ENCODE peak calls at places on chromosomes 7 and 10, in five cellular contexts. One of them, this sample, is unnamed.

GRCh38 chr10:98006266-98006665 is 24.2 kb downstream of the CRTAC1 start:
- DNase-seq in left ventricle myocardium superior: no peak
- DNase-seq in GM04504: no peak
- DNase-seq in mesenteric fat pad: no peak
- DNase-seq in HEK293T: no peak
- DNase-seq in this sample: no peak

GRCh38 chr7:93147358-93147757 is 827 bp downstream of the SAMD9L start:
- DNase-seq in HEK293T: no peak
- DNase-seq in mesenteric fat pad: no peak
- DNase-seq in GM04504: no peak
- DNase-seq in left ventricle myocardium superior: peak
- DNase-seq in this sample: peak

GRCh38 chr7:16764942-16765341 is 11.4 kb downstream of the TSPAN13 start:
- DNase-seq in GM04504: no peak
- DNase-seq in mesenteric fat pad: no peak
- DNase-seq in HEK293T: no peak
- DNase-seq in left ventricle myocardium superior: no peak
- DNase-seq in this sample: no peak

GRCh38 chr10:28717659-28718201 is 40.4 kb downstream of the BAMBI start:
- DNase-seq in GM04504: no peak
- DNase-seq in HEK293T: no peak
- DNase-seq in left ventricle myocardium superior: no peak
- DNase-seq in mesenteric fat pad: no peak
- DNase-seq in this sample: no peak

GRCh38 chr10:75399461-75400162 is 2.0 kb downstream of the ZNF503 start:
- DNase-seq in mesenteric fat pad: peak
- DNase-seq in HEK293T: no peak
- DNase-seq in GM04504: peak
- DNase-seq in left ventricle myocardium superior: peak
- DNase-seq in this sample: peak

GRCh38 chr10:14092749-14093148 is 238.0 kb downstream of the FRMD4A start:
- DNase-seq in HEK293T: no peak
- DNase-seq in mesenteric fat pad: no peak
- DNase-seq in left ventricle myocardium superior: no peak
- DNase-seq in GM04504: no peak
- DNase-seq in this sample: no peak

GRCh38 chr7:20365486-20365885 is 34.8 kb downstream of the ITGB8 start:
- DNase-seq in left ventricle myocardium superior: no peak
- DNase-seq in mesenteric fat pad: no peak
- DNase-seq in GM04504: no peak
- DNase-seq in HEK293T: no peak
- DNase-seq in this sample: no peak

GRCh38 chr7:2708547-2709310 is 20.7 kb downstream of the AMZ1 start:
- DNase-seq in GM04504: no peak
- DNase-seq in mesenteric fat pad: no peak
- DNase-seq in left ventricle myocardium superior: no peak
- DNase-seq in HEK293T: no peak
- DNase-seq in this sample: no peak

GRCh38 chr10:49153971-49154370 is 20.1 kb upstream of the FAM170B start:
- DNase-seq in left ventricle myocardium superior: no peak
- DNase-seq in HEK293T: no peak
- DNase-seq in mesenteric fat pad: no peak
- DNase-seq in GM04504: no peak
- DNase-seq in this sample: peak

GRCh38 chr7:98266840-98267239 is 14.6 kb upstream of the BRI3 start:
- DNase-seq in HEK293T: no peak
- DNase-seq in left ventricle myocardium superior: no peak
- DNase-seq in mesenteric fat pad: no peak
- DNase-seq in GM04504: no peak
- DNase-seq in this sample: no peak

GRCh38 chr10:86348321-86349210 is 18.0 kb downstream of the GRID1 start:
- DNase-seq in HEK293T: no peak
- DNase-seq in mesenteric fat pad: no peak
- DNase-seq in GM04504: no peak
- DNase-seq in left ventricle myocardium superior: peak
- DNase-seq in this sample: no peak

GRCh38 chr10:31664803-31665202 is 263.8 kb downstream of the ARHGAP12 start:
- DNase-seq in mesenteric fat pad: no peak
- DNase-seq in left ventricle myocardium superior: peak
- DNase-seq in GM04504: no peak
- DNase-seq in HEK293T: no peak
- DNase-seq in this sample: no peak

GRCh38 chr7:7274782-7275181 is 92.4 kb downstream of the C1GALT1 start:
- DNase-seq in HEK293T: no peak
- DNase-seq in left ventricle myocardium superior: no peak
- DNase-seq in mesenteric fat pad: no peak
- DNase-seq in GM04504: no peak
- DNase-seq in this sample: peak

This sample was measured in M059J.